ENCODE peak calls at places on chromosomes 11 and 22, in nine cellular contexts. One of them, this sample, is unnamed.

GRCh38 chr11:130510407-130511006 is 62.1 kb downstream of the ADAMTS15 start:
- DNase-seq in GM10248: no peak
- DNase-seq in neural crest cell: no peak
- DNase-seq in Calu3: no peak
- DNase-seq in RWPE1: no peak
- DNase-seq in heart left ventricle: no peak
- DNase-seq in WERI-Rb-1: no peak
- DNase-seq in A549: no peak
- DNase-seq in HFF-Myc: no peak
- DNase-seq in this sample: peak

GRCh38 chr22:49369726-49370717 is 457.7 kb downstream of the BRD1 start:
- DNase-seq in GM10248: no peak
- DNase-seq in neural crest cell: no peak
- DNase-seq in Calu3: no peak
- DNase-seq in RWPE1: no peak
- DNase-seq in heart left ventricle: no peak
- DNase-seq in WERI-Rb-1: no peak
- DNase-seq in A549: no peak
- DNase-seq in HFF-Myc: no peak
- DNase-seq in this sample: no peak

GRCh38 chr11:70742553-70743291 is 344.4 kb downstream of the CTTN start:
- DNase-seq in GM10248: no peak
- DNase-seq in neural crest cell: no peak
- DNase-seq in Calu3: no peak
- DNase-seq in RWPE1: no peak
- DNase-seq in heart left ventricle: no peak
- DNase-seq in WERI-Rb-1: peak
- DNase-seq in A549: no peak
- DNase-seq in HFF-Myc: no peak
- DNase-seq in this sample: no peak

GRCh38 chr11:63242089-63242762 is 1.2 kb downstream of the SLC22A25 start:
- DNase-seq in GM10248: no peak
- DNase-seq in neural crest cell: no peak
- DNase-seq in Calu3: no peak
- DNase-seq in RWPE1: no peak
- DNase-seq in heart left ventricle: no peak
- DNase-seq in WERI-Rb-1: no peak
- DNase-seq in A549: no peak
- DNase-seq in HFF-Myc: no peak
- DNase-seq in this sample: no peak

GRCh38 chr22:20203142-20204099 is 52.6 kb upstream of the CCDC188 start:
- DNase-seq in GM10248: no peak
- DNase-seq in neural crest cell: peak
- DNase-seq in Calu3: peak
- DNase-seq in RWPE1: peak
- DNase-seq in heart left ventricle: no peak
- DNase-seq in WERI-Rb-1: peak
- DNase-seq in A549: no peak
- DNase-seq in HFF-Myc: peak
- DNase-seq in this sample: peak

GRCh38 chr22:36406721-36407120 is 19.0 kb upstream of the MYH9 start:
- DNase-seq in GM10248: no peak
- DNase-seq in neural crest cell: no peak
- DNase-seq in Calu3: no peak
- DNase-seq in RWPE1: no peak
- DNase-seq in heart left ventricle: no peak
- DNase-seq in WERI-Rb-1: no peak
- DNase-seq in A549: no peak
- DNase-seq in HFF-Myc: no peak
- DNase-seq in this sample: no peak

GRCh38 chr22:21933899-21934298 is 18.7 kb downstream of the PPM1F start:
- DNase-seq in GM10248: no peak
- DNase-seq in neural crest cell: no peak
- DNase-seq in Calu3: no peak
- DNase-seq in RWPE1: no peak
- DNase-seq in heart left ventricle: no peak
- DNase-seq in WERI-Rb-1: no peak
- DNase-seq in A549: no peak
- DNase-seq in HFF-Myc: no peak
- DNase-seq in this sample: no peak

GRCh38 chr22:48940266-48940987 is 887.2 kb downstream of the BRD1 start:
- DNase-seq in GM10248: no peak
- DNase-seq in neural crest cell: no peak
- DNase-seq in Calu3: no peak
- DNase-seq in RWPE1: no peak
- DNase-seq in heart left ventricle: no peak
- DNase-seq in WERI-Rb-1: no peak
- DNase-seq in A549: no peak
- DNase-seq in HFF-Myc: no peak
- DNase-seq in this sample: no peak

GRCh38 chr11:41115066-41115465 is 344.4 kb downstream of the LRRC4C start:
- DNase-seq in GM10248: no peak
- DNase-seq in neural crest cell: no peak
- DNase-seq in Calu3: no peak
- DNase-seq in RWPE1: no peak
- DNase-seq in heart left ventricle: no peak
- DNase-seq in WERI-Rb-1: no peak
- DNase-seq in A549: no peak
- DNase-seq in HFF-Myc: no peak
- DNase-seq in this sample: no peak

GRCh38 chr11:10803676-10804075 is 5.0 kb downstream of the EIF4G2 start:
- DNase-seq in GM10248: no peak
- DNase-seq in neural crest cell: no peak
- DNase-seq in Calu3: no peak
- DNase-seq in RWPE1: no peak
- DNase-seq in heart left ventricle: no peak
- DNase-seq in WERI-Rb-1: no peak
- DNase-seq in A549: no peak
- DNase-seq in HFF-Myc: no peak
- DNase-seq in this sample: no peak

GRCh38 chr11:60502221-60502775 is 9.7 kb downstream of the MS4A12 start:
- DNase-seq in GM10248: no peak
- DNase-seq in neural crest cell: no peak
- DNase-seq in Calu3: no peak
- DNase-seq in RWPE1: no peak
- DNase-seq in heart left ventricle: no peak
- DNase-seq in WERI-Rb-1: no peak
- DNase-seq in A549: no peak
- DNase-seq in HFF-Myc: no peak
- DNase-seq in this sample: no peak

GRCh38 chr22:43988960-43989359 is 33.7 kb downstream of the SAMM50 start:
- DNase-seq in GM10248: no peak
- DNase-seq in neural crest cell: no peak
- DNase-seq in Calu3: no peak
- DNase-seq in RWPE1: no peak
- DNase-seq in heart left ventricle: no peak
- DNase-seq in WERI-Rb-1: no peak
- DNase-seq in A549: no peak
- DNase-seq in HFF-Myc: no peak
- DNase-seq in this sample: no peak

GRCh38 chr22:22375586-22376351 is 131.2 kb downstream of the VPREB1 start:
- DNase-seq in GM10248: no peak
- DNase-seq in neural crest cell: no peak
- DNase-seq in Calu3: no peak
- DNase-seq in RWPE1: no peak
- DNase-seq in heart left ventricle: no peak
- DNase-seq in WERI-Rb-1: no peak
- DNase-seq in A549: no peak
- DNase-seq in HFF-Myc: no peak
- DNase-seq in this sample: no peak

GRCh38 chr11:120235024-120235628 is 4.8 kb upstream of the POU2F3 start:
- DNase-seq in GM10248: peak
- DNase-seq in neural crest cell: peak
- DNase-seq in Calu3: peak
- DNase-seq in RWPE1: peak
- DNase-seq in heart left ventricle: peak
- DNase-seq in WERI-Rb-1: peak
- DNase-seq in A549: peak
- DNase-seq in HFF-Myc: no peak
- DNase-seq in this sample: peak

GRCh38 chr11:120273432-120273831 is 33.5 kb downstream of the POU2F3 start:
- DNase-seq in GM10248: no peak
- DNase-seq in neural crest cell: no peak
- DNase-seq in Calu3: no peak
- DNase-seq in RWPE1: no peak
- DNase-seq in heart left ventricle: no peak
- DNase-seq in WERI-Rb-1: no peak
- DNase-seq in A549: no peak
- DNase-seq in HFF-Myc: no peak
- DNase-seq in this sample: no peak

GRCh38 chr11:96341237-96342130 is 1.5 kb downstream of the MAML2 start:
- DNase-seq in GM10248: peak
- DNase-seq in neural crest cell: no peak
- DNase-seq in Calu3: peak
- DNase-seq in RWPE1: peak
- DNase-seq in heart left ventricle: peak
- DNase-seq in WERI-Rb-1: peak
- DNase-seq in A549: no peak
- DNase-seq in HFF-Myc: no peak
- DNase-seq in this sample: peak
- TF ChIP-seq CTCF in GM10248: peak
- TF ChIP-seq CTCF in neural crest cell: peak
- TF ChIP-seq CTCF in Calu3: no peak
- TF ChIP-seq CTCF in RWPE1: peak
- TF ChIP-seq CTCF in heart left ventricle: no peak
- TF ChIP-seq CTCF in WERI-Rb-1: peak
- TF ChIP-seq CTCF in A549: no peak
- TF ChIP-seq CTCF in HFF-Myc: peak
- TF ChIP-seq CTCF in this sample: peak

GRCh38 chr11:92735039-92735438 is 234.4 kb upstream of the MTNR1B start:
- DNase-seq in GM10248: no peak
- DNase-seq in neural crest cell: no peak
- DNase-seq in Calu3: no peak
- DNase-seq in RWPE1: peak
- DNase-seq in heart left ventricle: no peak
- DNase-seq in WERI-Rb-1: no peak
- DNase-seq in A549: no peak
- DNase-seq in HFF-Myc: no peak
- DNase-seq in this sample: no peak
- TF ChIP-seq CTCF in GM10248: no peak
- TF ChIP-seq CTCF in neural crest cell: peak
- TF ChIP-seq CTCF in Calu3: no peak
- TF ChIP-seq CTCF in RWPE1: peak
- TF ChIP-seq CTCF in heart left ventricle: peak
- TF ChIP-seq CTCF in WERI-Rb-1: peak
- TF ChIP-seq CTCF in A549: no peak
- TF ChIP-seq CTCF in HFF-Myc: no peak
- TF ChIP-seq CTCF in this sample: peak

DNA sequence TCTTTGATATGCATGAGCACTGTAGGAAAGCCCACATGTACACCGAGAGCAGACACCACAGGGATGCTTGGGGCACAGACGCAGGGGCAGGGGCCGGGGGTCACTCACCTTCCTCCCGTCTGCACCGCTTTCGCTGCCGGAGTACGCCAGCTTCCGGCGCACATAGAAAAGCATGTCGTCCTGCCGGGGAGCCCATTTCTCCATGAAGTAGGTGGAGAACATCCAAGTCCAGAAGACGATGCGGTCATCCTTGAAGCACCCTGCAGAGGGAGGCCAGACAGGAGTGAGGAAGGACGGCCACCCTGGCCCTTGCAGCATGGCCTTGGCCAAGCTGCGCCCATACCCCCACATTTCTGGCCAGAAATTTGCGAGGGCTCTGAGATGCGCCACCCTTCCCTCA is 28.8 kb downstream of the KIAA0930 start:
- DNase-seq in GM10248: no peak
- DNase-seq in neural crest cell: no peak
- DNase-seq in Calu3: no peak
- DNase-seq in RWPE1: no peak
- DNase-seq in heart left ventricle: no peak
- DNase-seq in WERI-Rb-1: no peak
- DNase-seq in A549: peak
- DNase-seq in HFF-Myc: no peak
- DNase-seq in this sample: no peak
- TF ChIP-seq CTCF in GM10248: no peak
- TF ChIP-seq CTCF in neural crest cell: no peak
- TF ChIP-seq CTCF in Calu3: no peak
- TF ChIP-seq CTCF in RWPE1: no peak
- TF ChIP-seq CTCF in heart left ventricle: no peak
- TF ChIP-seq CTCF in WERI-Rb-1: no peak
- TF ChIP-seq CTCF in A549: no peak
- TF ChIP-seq CTCF in HFF-Myc: no peak
- TF ChIP-seq CTCF in this sample: no peak

GRCh38 chr11:115475564-115475963 is 28.7 kb downstream of the CADM1 start:
- DNase-seq in GM10248: no peak
- DNase-seq in neural crest cell: no peak
- DNase-seq in Calu3: no peak
- DNase-seq in RWPE1: no peak
- DNase-seq in heart left ventricle: no peak
- DNase-seq in WERI-Rb-1: no peak
- DNase-seq in A549: no peak
- DNase-seq in HFF-Myc: no peak
- DNase-seq in this sample: no peak
- TF ChIP-seq CTCF in GM10248: no peak
- TF ChIP-seq CTCF in neural crest cell: no peak
- TF ChIP-seq CTCF in Calu3: no peak
- TF ChIP-seq CTCF in RWPE1: no peak
- TF ChIP-seq CTCF in heart left ventricle: no peak
- TF ChIP-seq CTCF in WERI-Rb-1: no peak
- TF ChIP-seq CTCF in A549: no peak
- TF ChIP-seq CTCF in HFF-Myc: no peak
- TF ChIP-seq CTCF in this sample: no peak

GRCh38 chr22:45082795-45083194 is 73.0 kb upstream of the PHF21B start:
- DNase-seq in GM10248: no peak
- DNase-seq in neural crest cell: peak
- DNase-seq in Calu3: peak
- DNase-seq in RWPE1: no peak
- DNase-seq in heart left ventricle: no peak
- DNase-seq in WERI-Rb-1: no peak
- DNase-seq in A549: no peak
- DNase-seq in HFF-Myc: no peak
- DNase-seq in this sample: no peak
- TF ChIP-seq CTCF in GM10248: peak
- TF ChIP-seq CTCF in neural crest cell: peak
- TF ChIP-seq CTCF in Calu3: no peak
- TF ChIP-seq CTCF in RWPE1: no peak
- TF ChIP-seq CTCF in heart left ventricle: no peak
- TF ChIP-seq CTCF in WERI-Rb-1: peak
- TF ChIP-seq CTCF in A549: peak
- TF ChIP-seq CTCF in HFF-Myc: peak
- TF ChIP-seq CTCF in this sample: peak

GRCh38 chr11:68076371-68077042 is 37.7 kb downstream of the TCIRG1 start:
- DNase-seq in GM10248: no peak
- DNase-seq in neural crest cell: no peak
- DNase-seq in Calu3: peak
- DNase-seq in RWPE1: no peak
- DNase-seq in heart left ventricle: no peak
- DNase-seq in WERI-Rb-1: peak
- DNase-seq in A549: no peak
- DNase-seq in HFF-Myc: no peak
- DNase-seq in this sample: no peak
- TF ChIP-seq CTCF in GM10248: peak
- TF ChIP-seq CTCF in neural crest cell: no peak
- TF ChIP-seq CTCF in Calu3: no peak
- TF ChIP-seq CTCF in RWPE1: no peak
- TF ChIP-seq CTCF in heart left ventricle: peak
- TF ChIP-seq CTCF in WERI-Rb-1: peak
- TF ChIP-seq CTCF in A549: peak
- TF ChIP-seq CTCF in HFF-Myc: peak
- TF ChIP-seq CTCF in this sample: no peak

GRCh38 chr11:123434262-123434661 is 4.2 kb downstream of the GRAMD1B start:
- DNase-seq in GM10248: peak
- DNase-seq in neural crest cell: no peak
- DNase-seq in Calu3: peak
- DNase-seq in RWPE1: peak
- DNase-seq in heart left ventricle: no peak
- DNase-seq in WERI-Rb-1: peak
- DNase-seq in A549: peak
- DNase-seq in HFF-Myc: no peak
- DNase-seq in this sample: peak
- TF ChIP-seq CTCF in GM10248: peak
- TF ChIP-seq CTCF in neural crest cell: peak
- TF ChIP-seq CTCF in Calu3: no peak
- TF ChIP-seq CTCF in RWPE1: no peak
- TF ChIP-seq CTCF in heart left ventricle: no peak
- TF ChIP-seq CTCF in WERI-Rb-1: peak
- TF ChIP-seq CTCF in A549: peak
- TF ChIP-seq CTCF in HFF-Myc: peak
- TF ChIP-seq CTCF in this sample: peak